ENCODE peak calls at places on chromosomes 11 and 22, in four cellular contexts. H, U, A and S are unnamed samples.

GRCh38 chr22:29994027-29994715 is 86.1 kb upstream of the HORMAD2 start:
- DNase-seq in H (no peak), U (no peak), A (no peak), S (no peak)

GRCh38 chr22:27258773-27259172 is 542.8 kb downstream of the MN1 start:
- DNase-seq in A (no peak), U (no peak), H (no peak), S (no peak)

GRCh38 chr11:41308286-41308685 is 151.2 kb downstream of the LRRC4C start:
- DNase-seq in A (no peak), U (no peak), H (no peak), S (no peak)

GRCh38 chr22:30267382-30268302 is 991 bp upstream of the OSM start:
- DNase-seq in U (no peak), H (no peak), A (no peak), S (peak; percentile 41)

GRCh38 chr11:126407101-126407521 is 51.6 kb downstream of the ST3GAL4 start:
- DNase-seq in U (no peak), H (no peak), A (no peak), S (no peak)

GRCh38 chr11:134405436-134405835 is 6.6 kb downstream of the B3GAT1 start:
- DNase-seq in U (no peak), H (no peak), A (no peak), S (no peak)

GRCh38 chr22:29382575-29383328 is 5.6 kb downstream of the AP1B1 start:
- DNase-seq in U (no peak), H (no peak), A (no peak), S (no peak)

GRCh38 chr11:123853038-123853437 is 32.4 kb downstream of the TMEM225 start:
- DNase-seq in U (no peak), A (no peak), H (no peak), S (no peak)

GRCh38 chr11:130813196-130813595 is 103.1 kb downstream of the SNX19 start:
- DNase-seq in A (no peak), H (no peak), U (no peak), S (no peak)

GRCh38 chr11:18490736-18491485 is 35.3 kb downstream of the LDHAL6A start:
- DNase-seq in A (no peak), H (peak; percentile 22), U (no peak), S (no peak)

GRCh38 chr22:18088825-18089568 is 11.2 kb downstream of the PEX26 start:
- DNase-seq in A (no peak), H (no peak), U (no peak), S (no peak)

GRCh38 chr11:113384551-113384950 is 3.0 kb upstream of the ANKK1 start:
- DNase-seq in A (no peak), U (no peak), H (no peak), S (no peak)

GRCh38 chr11:45924036-45924915 is 1.8 kb downstream of the LARGE2 start:
- DNase-seq in H (no peak), U (no peak), A (no peak), S (no peak)

GRCh38 chr11:19957301-19957985 is 202.8 kb downstream of the DBX1 start:
- DNase-seq in A (no peak), H (no peak), U (no peak), S (no peak)

GRCh38 chr11:129592191-129592590 is 216.5 kb downstream of the BARX2 start:
- DNase-seq in U (no peak), H (no peak), A (no peak), S (no peak)

GRCh38 chr11:104946907-104947306 is 21.5 kb downstream of the CASP4 start:
- DNase-seq in A (no peak), U (no peak), H (no peak), S (peak; percentile 34)

GRCh38 chr11:1830500-1831223 is 4.1 kb upstream of the SYT8 start:
- DNase-seq in A (no peak), U (no peak), H (no peak), S (no peak)

GRCh38 chr11:61401558-61401957 is 9.2 kb downstream of the TMEM216 start:
- DNase-seq in U (no peak), A (no peak), H (no peak), S (no peak)